ENCODE peak calls at places on chromosomes 1 and 21, in seven cellular contexts. X is AG04450; L is Caki2; J is stimulated activated CD4-positive, alpha-beta T cell treated with anti-CD3 and anti-CD28 coated beads, Interleukin-2, amount 100 ng/mL, for 24 hours; U is endothelial cell of umbilical vein; S is neuronal stem cell; F is T-cell. O is an unnamed sample.

GRCh38 chr1:27563407-27564263 is 40.3 kb downstream of the AHDC1 start:
- DNase-seq in X (no peak), J (no peak), L (peak), F (no peak), S (no peak), U (no peak), O (no peak)

GRCh38 chr21:26776320-26777021 is 68.7 kb downstream of the ADAMTS1 start:
- DNase-seq in X (no peak), S (no peak), J (no peak), L (no peak), U (no peak), F (no peak), O (no peak)

GRCh38 chr1:34342334-34342733 is 165.6 kb downstream of the C1orf94 start:
- DNase-seq in U (no peak), J (no peak), X (no peak), S (no peak), F (no peak), L (no peak), O (no peak)

GRCh38 chr1:39178541-39179431 is 25.7 kb upstream of the MACF1 start:
- DNase-seq in L (peak), F (no peak), U (peak), X (no peak), J (no peak), S (no peak), O (no peak)

GRCh38 chr1:225754940-225755635 is 22.5 kb upstream of the SRP9 start:
- DNase-seq in X (peak), L (peak), F (no peak), S (no peak), J (no peak), U (peak), O (no peak)

GRCh38 chr1:78833491-78833890 is 173.0 kb downstream of the ADGRL4 start:
- DNase-seq in U (peak), L (peak), X (no peak), S (no peak), F (no peak), J (no peak), O (no peak)

GRCh38 chr1:87252406-87252805 is 76.3 kb upstream of the LMO4 start:
- DNase-seq in S (no peak), X (peak), L (no peak), F (no peak), U (no peak), J (no peak), O (no peak)

GRCh38 chr1:27070390-27071048 is 57.9 kb upstream of the TENT5B start:
- DNase-seq in U (no peak), S (no peak), J (no peak), X (no peak), L (no peak), F (no peak), O (peak)

GRCh38 chr1:173560300-173560699 is 42.6 kb downstream of the SLC9C2 start:
- DNase-seq in S (no peak), L (no peak), F (no peak), U (no peak), X (no peak), J (no peak), O (no peak)

GRCh38 chr1:55481634-55482033 is 266.5 kb upstream of the USP24 start:
- DNase-seq in F (no peak), S (no peak), L (no peak), U (no peak), X (no peak), J (no peak), O (no peak)